ENCODE peak calls at places on chromosomes 7 and 10, in six cellular contexts. J is activated T-helper 1 cell treated with anti-CD3 and anti-CD28 coated beads, Interleukin-12 subunit alpha, Interleukin-12 subunit beta, Interleukin-2, Interleukin-4 antibody, amounts not matched to agents 30 ng/mL and 10 ng/mL and 1 ng/mL, durations not matched to agents 14 hours and 24 hours and 36 hours; M is prostate gland; I is GM19239; K is K562; B is NCI-H526. S is an unnamed sample.

GRCh38 chr10:101834341-101834740 is 9.3 kb downstream of the KCNIP2 start:
- DNase-seq in J (no peak), M (no peak), I (no peak), K (peak; percentile 21), B (no peak), S (no peak)

GRCh38 chr10:46289209-46289810 is 2.5 kb downstream of the ANTXRL start:
- DNase-seq in J (no peak), M (no peak), I (no peak), K (no peak), B (no peak), S (no peak)

GRCh38 chr7:28181921-28182517 is 1.4 kb upstream of the JAZF1 start:
- DNase-seq in J (no peak), M (no peak), I (no peak), K (no peak), B (no peak), S (no peak)

GRCh38 chr7:122885583-122886356 is 490 bp downstream of the CADPS2 start:
- DNase-seq in J (no peak), M (peak; percentile 25), I (peak; percentile 28), K (peak; percentile 27), B (peak; percentile 45), S (peak; percentile 56)

GRCh38 chr10:132939957-132940790 is 2.2 kb downstream of the CFAP46 start:
- DNase-seq in J (no peak), M (no peak), I (peak; percentile 75), K (peak; percentile 76), B (no peak), S (peak; percentile 28)

GRCh38 chr7:38839846-38840245 is 69.1 kb downstream of the VPS41 start:
- DNase-seq in J (no peak), M (no peak), I (no peak), K (no peak), B (no peak), S (no peak)

GRCh38 chr10:78972160-78972946 is 96.4 kb upstream of the ZMIZ1 start:
- DNase-seq in J (no peak), M (peak; percentile 22), I (no peak), K (peak; percentile 85), B (no peak), S (peak; percentile 95)

GRCh38 chr7:19690736-19691135 is 18.1 kb downstream of the POLR1F start:
- DNase-seq in J (no peak), M (no peak), I (no peak), K (no peak), B (no peak), S (no peak)

GRCh38 chr7:115724400-115725056 is 306.0 kb downstream of the TFEC start:
- DNase-seq in J (no peak), M (no peak), I (no peak), K (no peak), B (peak; percentile 62), S (no peak)

GRCh38 chr7:158782638-158783490 is 46.4 kb downstream of the ESYT2 start:
- DNase-seq in J (no peak), M (no peak), I (no peak), K (no peak), B (no peak), S (peak; percentile 50)

GRCh38 chr7:127905491-127906330 is 125.5 kb downstream of the LRRC4 start:
- DNase-seq in J (no peak), M (no peak), I (no peak), K (no peak), B (no peak), S (peak; percentile 64)

GRCh38 chr7:17663056-17663675 is 277.1 kb downstream of the SNX13 start:
- DNase-seq in J (no peak), M (no peak), I (no peak), K (no peak), B (no peak), S (peak; percentile 67)

GRCh38 chr7:155920068-155920461 is 107.8 kb upstream of the SHH start:
- DNase-seq in J (no peak), M (no peak), I (no peak), K (no peak), B (no peak), S (no peak)

GRCh38 chr7:25840209-25840792 is 311.7 kb upstream of the NFE2L3 start:
- DNase-seq in J (no peak), M (no peak), I (no peak), K (no peak), B (no peak), S (no peak)

GRCh38 chr7:41315764-41316163 is 387.1 kb downstream of the INHBA start:
- DNase-seq in J (no peak), M (no peak), I (no peak), K (no peak), B (no peak), S (no peak)

GRCh38 chr7:17679427-17679826 is 260.9 kb downstream of the SNX13 start:
- DNase-seq in J (no peak), M (no peak), I (no peak), K (no peak), B (no peak), S (peak; percentile 38)

GRCh38 chr10:116120688-116121087 is 152.3 kb downstream of the GFRA1 start:
- DNase-seq in J (no peak), M (no peak), I (no peak), K (peak; percentile 38), B (no peak), S (no peak)

GRCh38 chr10:128539784-128540759 is 413.8 kb upstream of the MKI67 start:
- DNase-seq in J (no peak), M (no peak), I (no peak), K (no peak), B (no peak), S (no peak)

GRCh38 chr7:34550996-34551395 is 107.0 kb upstream of the NPSR1 start:
- DNase-seq in J (no peak), M (no peak), I (no peak), K (no peak), B (no peak), S (no peak)

GRCh38 chr7:129779602-129780256 is 168.2 kb downstream of the NRF1 start:
- DNase-seq in J (no peak), M (peak; percentile 49), I (no peak), K (peak; percentile 99), B (peak; percentile 63), S (no peak)

GRCh38 chr10:133445268-133445732 is 8.4 kb upstream of the SCART1 start:
- DNase-seq in J (no peak), M (peak; percentile 3), I (peak; percentile 2), K (no peak), B (no peak), S (no peak)

GRCh38 chr10:84138478-84139125 is 707 bp upstream of the GHITM start:
- DNase-seq in J (peak; percentile 28), M (no peak), I (no peak), K (peak; percentile 55), B (no peak), S (no peak)

GRCh38 chr7:107354639-107355038 is 115.2 kb upstream of the GPR22 start:
- DNase-seq in J (no peak), M (no peak), I (no peak), K (no peak), B (no peak), S (no peak)

S was measured in astrocyte of the spinal cord.